ENCODE peak calls at places on chromosomes 4 and X, in four cellular contexts. L is K562, B is GM12878, G is HepG2. K is an unnamed sample.

GRCh38 chr4:2829321-2829932 is 14.2 kb upstream of the ADD1 start:
- DNase-seq in L (no peak), G (no peak), B (no peak), K (no peak)

GRCh38 chr4:165709526-165709925 is 163.5 kb upstream of the TLL1 start:
- DNase-seq in G (no peak), L (no peak), B (no peak), K (no peak)

GRCh38 chr4:118941149-118941548 is 52.5 kb downstream of the SYNPO2 start:
- DNase-seq in B (no peak), L (no peak), G (peak), K (no peak)

GRCh38 chrX:85037114-85037513 is 33.4 kb downstream of the APOOL start:
- DNase-seq in L (no peak), G (no peak), B (no peak), K (no peak)

GRCh38 chrX:13051529-13052172 is 7.2 kb upstream of the FAM9C start:
- DNase-seq in B (peak), G (no peak), L (no peak), K (no peak)

GRCh38 chr4:7339751-7340552 is 94.8 kb downstream of the PSAPL1 start:
- DNase-seq in G (no peak), L (no peak), B (no peak), K (no peak)

GRCh38 chr4:181821039-181822004 is 421.9 kb upstream of the TENM3 start:
- DNase-seq in G (no peak), L (no peak), B (no peak), K (no peak)

GRCh38 chr4:112348488-112349158 is 51.5 kb downstream of the ALPK1 start:
- DNase-seq in B (no peak), L (peak), G (peak), K (peak)

GRCh38 chrX:134554291-134554690 is 94.3 kb downstream of the HPRT1 start:
- DNase-seq in G (no peak), B (no peak), L (no peak), K (no peak)

GRCh38 chr4:39295784-39296183 is 70.4 kb downstream of the RFC1 start:
- DNase-seq in B (no peak), G (no peak), L (no peak), K (no peak)

GRCh38 chr4:56450342-56450741 is 14.3 kb downstream of the PAICS start:
- DNase-seq in G (no peak), B (no peak), L (no peak), K (no peak)

GRCh38 chr4:155612074-155612473 is 54.6 kb upstream of the GUCY1A1 start:
- DNase-seq in L (no peak), B (no peak), G (no peak), K (no peak)

GRCh38 chr4:76692761-76693160 is 205.2 kb downstream of the SOWAHB start:
- DNase-seq in L (no peak), B (no peak), G (no peak), K (no peak)

GRCh38 chr4:177718514-177718913 is 276.3 kb upstream of the AGA start:
- DNase-seq in B (no peak), G (no peak), L (no peak), K (no peak)

GRCh38 chr4:98677799-98678198 is 19.4 kb upstream of the TSPAN5 start:
- DNase-seq in G (no peak), L (no peak), B (no peak), K (no peak)

GRCh38 chr4:124322234-124322831 is 390.2 kb downstream of the ANKRD50 start:
- DNase-seq in G (peak), B (no peak), L (peak), K (peak)

GRCh38 chr4:906311-907102 is 25.6 kb downstream of the GAK start:
- DNase-seq in B (no peak), G (no peak), L (no peak), K (no peak)

GRCh38 chr4:154076921-154077320 is 288.0 kb upstream of the SFRP2 start:
- DNase-seq in B (no peak), G (no peak), L (no peak), K (no peak)

GRCh38 chrX:18290200-18290599 is 64.3 kb downstream of the SCML2 start:
- DNase-seq in G (no peak), B (no peak), L (no peak), K (peak)

GRCh38 chrX:150167482-150168324 is 195.4 kb upstream of the MAMLD1 start:
- DNase-seq in B (no peak), L (no peak), G (no peak), K (no peak)

GRCh38 chr4:178577933-178578332 is 1135.7 kb upstream of the AGA start:
- DNase-seq in L (no peak), G (peak), B (no peak), K (peak)

GRCh38 chr4:3207531-3208037 is 41.4 kb upstream of the MSANTD1 start:
- DNase-seq in G (peak), B (no peak), L (no peak), K (no peak)

GRCh38 chrX:155028749-155029360 is 2.2 kb downstream of the FUNDC2 start:
- DNase-seq in L (peak), B (no peak), G (no peak), K (no peak)

GRCh38 chr4:62302710-62303109 is 1102.6 kb downstream of the ADGRL3 start:
- DNase-seq in B (no peak), G (no peak), L (no peak), K (no peak)

GRCh38 chr4:183100827-183101226 is 1.8 kb downstream of the WWC2 start:
- DNase-seq in B (no peak), G (peak), L (peak), K (no peak)

GRCh38 chr4:25466966-25467697 is 90.1 kb downstream of the ANAPC4 start:
- DNase-seq in B (no peak), L (no peak), G (no peak), K (no peak)

GRCh38 chr4:6087669-6088068 is 69.4 kb upstream of the C4orf50 start:
- DNase-seq in B (no peak), L (peak), G (peak), K (peak)

GRCh38 chr4:105060628-105061027 is 86.0 kb upstream of the TET2 start:
- DNase-seq in L (no peak), G (no peak), B (peak), K (no peak)

GRCh38 chrX:10854594-10854993 is 234.2 kb upstream of the MID1 start:
- DNase-seq in G (peak), L (peak), B (no peak), K (no peak)

DNA sequence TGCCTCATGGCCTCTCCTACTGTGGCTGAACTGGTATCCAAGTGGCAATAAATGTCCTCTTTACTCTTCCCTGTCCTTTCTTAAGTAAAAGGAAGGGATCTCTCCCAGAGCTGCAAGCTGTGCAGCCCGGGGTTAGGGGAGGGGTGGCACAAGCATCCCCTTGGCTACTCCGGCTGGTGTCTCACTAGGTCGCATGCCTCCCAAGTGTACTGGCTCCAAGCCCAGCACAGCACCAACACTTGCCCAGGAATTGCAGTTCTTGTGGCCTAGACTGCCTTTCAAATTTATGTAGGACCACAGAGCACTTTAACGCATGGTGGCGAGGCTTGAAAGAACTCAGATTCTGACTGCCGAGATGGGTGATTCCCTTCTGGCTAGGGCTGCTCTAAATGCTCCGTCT is 44.8 kb upstream of the MED14 start:
- DNase-seq in B (no peak), G (no peak), L (no peak), K (no peak)
- TF ChIP-seq FOXK2 in B (no peak), G (no peak), L (no peak), K (no peak)

DNA sequence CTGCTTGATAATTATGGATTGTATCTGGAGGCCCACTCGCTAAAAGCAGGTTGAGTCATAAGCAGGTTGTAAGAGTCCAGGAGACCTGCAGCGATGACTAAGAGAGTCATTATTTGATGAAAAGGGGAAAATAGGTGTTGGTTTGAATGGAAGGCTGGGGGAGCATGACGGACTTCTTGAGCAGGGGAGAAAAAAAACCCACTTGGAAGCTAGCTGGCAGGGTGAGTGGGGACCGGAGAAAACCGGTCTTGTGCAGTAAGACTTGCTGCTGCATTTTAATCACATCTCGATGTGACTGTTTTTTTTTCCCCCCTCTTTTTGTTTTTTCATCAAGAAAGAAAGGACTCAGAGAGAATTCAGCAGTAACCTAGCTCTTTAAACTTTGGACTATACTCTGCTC is 90.0 kb downstream of the IGSF1 start:
- DNase-seq in G (no peak), L (no peak), B (no peak), K (no peak)
- TF ChIP-seq FOXK2 in G (no peak), L (no peak), B (no peak), K (no peak)

DNA sequence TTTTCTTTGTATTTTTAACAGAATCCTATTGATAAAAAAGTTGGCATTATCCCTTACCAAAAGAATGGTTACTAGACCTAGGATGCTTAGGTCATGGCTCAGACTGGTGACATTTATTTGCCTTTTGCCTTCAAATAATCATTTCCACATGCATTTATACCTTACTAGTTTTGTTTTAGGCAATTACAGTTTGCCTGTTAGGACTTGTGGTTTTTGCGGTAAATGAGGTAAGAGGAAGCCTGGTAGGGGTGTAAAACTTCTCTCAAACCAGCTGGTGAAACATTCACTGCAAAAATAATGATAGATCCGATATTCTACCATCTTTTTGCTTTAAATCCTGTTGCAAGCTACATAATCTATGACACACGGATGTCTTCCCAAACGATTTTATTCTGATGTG is 12.1 kb downstream of the LAMP2 start:
- DNase-seq in B (no peak), L (peak), G (no peak), K (no peak)
- TF ChIP-seq FOXK2 in B (no peak), L (no peak), G (no peak), K (no peak)

GRCh38 chrX:119971184-119971583 is 27.6 kb upstream of the NKAP start:
- DNase-seq in L (no peak), G (no peak), B (no peak), K (no peak)
- TF ChIP-seq FOXK2 in L (no peak), G (no peak), B (no peak), K (no peak)

GRCh38 chr4:158055668-158056067 is 117.2 kb downstream of the GASK1B start:
- DNase-seq in B (no peak), L (no peak), G (no peak), K (no peak)

GRCh38 chr4:158053086-158053485 is 119.7 kb downstream of the GASK1B start:
- DNase-seq in L (no peak), B (no peak), G (no peak), K (no peak)

GRCh38 chr4:158053801-158054200 is 119.0 kb downstream of the GASK1B start:
- DNase-seq in G (no peak), B (no peak), L (no peak), K (no peak)

GRCh38 chr4:158050942-158051341 is 121.9 kb downstream of the GASK1B start:
- DNase-seq in L (no peak), G (no peak), B (no peak), K (no peak)

DNA sequence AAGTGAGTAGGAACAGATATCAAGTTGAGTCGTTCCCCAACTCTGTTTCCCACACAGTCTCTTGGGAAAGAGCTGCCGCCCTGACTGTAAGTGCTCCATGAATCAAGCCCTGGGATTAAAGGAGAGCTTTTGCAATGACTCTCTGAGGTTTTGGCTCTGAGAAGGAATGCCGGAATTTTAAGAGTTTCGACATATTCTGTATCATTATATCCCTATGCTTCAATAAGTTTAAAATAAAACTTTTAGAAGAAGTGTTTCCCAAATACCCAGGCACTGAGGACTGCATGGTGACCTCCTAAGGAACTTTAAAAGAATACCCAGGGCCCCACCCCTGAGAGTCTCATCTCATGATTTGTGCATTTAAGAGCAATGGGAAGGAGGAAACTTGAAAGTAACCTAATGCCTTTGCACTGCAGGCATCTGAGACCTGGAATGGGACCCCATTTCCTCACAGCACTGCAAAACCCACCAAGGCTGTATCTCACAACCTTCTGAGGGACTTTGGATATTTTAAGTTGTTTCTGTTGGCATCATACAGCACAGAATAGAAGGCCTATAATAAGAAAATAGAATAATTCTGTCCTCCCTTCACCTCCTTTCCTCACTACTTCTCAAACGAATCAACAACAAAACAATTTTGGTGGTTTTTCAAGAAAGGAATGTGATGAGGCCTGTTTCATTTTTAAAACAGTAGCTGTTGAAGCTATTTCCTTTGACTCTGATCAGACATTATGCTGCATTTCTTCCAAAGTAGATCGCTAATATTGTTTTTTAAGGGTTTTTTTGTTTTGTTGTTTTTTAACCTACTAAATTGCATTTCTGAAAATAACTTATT is 121.2 kb downstream of the GASK1B start:
- DNase-seq in L (no peak), G (no peak), B (no peak), K (no peak)
- TF ChIP-seq FOXK2 in L (no peak), G (no peak), B (no peak), K (no peak)